ENCODE peak calls at places on chromosomes 5 and 9, in ten cellular contexts. M is H9; T is foreskin keratinocyte; R is MM.1S; K is body of pancreas; V is GM23338; N is effector memory CD4-positive, alpha-beta T cell; G is tibial artery; Q is PC-9; E is stomach. O is an unnamed sample.

GRCh38 chr5:168015506-168015905 is 275.9 kb upstream of the WWC1 start:
- DNase-seq in M (no peak), T (no peak), R (no peak), K (no peak), V (no peak), N (no peak), G (no peak), Q (no peak), E (no peak), O (no peak)

GRCh38 chr5:173581408-173582197 is 34.8 kb downstream of the BOD1 start:
- DNase-seq in M (peak), T (no peak), R (peak), K (peak), V (peak), N (peak), G (no peak), Q (peak), E (peak), O (no peak)

GRCh38 chr5:62614355-62614754 is 35.7 kb downstream of the LRRC70 start:
- DNase-seq in M (peak), T (no peak), R (no peak), K (no peak), V (no peak), N (no peak), G (no peak), Q (no peak), E (no peak), O (no peak)

GRCh38 chr5:135433626-135434426 is 13.3 kb downstream of the DCANP1 start:
- DNase-seq in M (peak), T (no peak), R (no peak), K (no peak), V (peak), N (no peak), G (no peak), Q (no peak), E (no peak), O (no peak)

GRCh38 chr9:19924090-19924489 is 135.3 kb upstream of the SLC24A2 start:
- DNase-seq in M (no peak), T (no peak), R (no peak), K (no peak), V (no peak), N (no peak), G (no peak), Q (no peak), E (no peak), O (no peak)

GRCh38 chr5:172748341-172748843 is 22.6 kb downstream of the DUSP1 start:
- DNase-seq in M (peak), T (no peak), R (no peak), K (no peak), V (peak), N (no peak), G (peak), Q (no peak), E (no peak), O (no peak)

GRCh38 chr9:136532799-136533774 is 12.8 kb downstream of the NOTCH1 start:
- DNase-seq in M (no peak), T (no peak), R (no peak), K (no peak), V (no peak), N (peak), G (no peak), Q (no peak), E (no peak), O (no peak)

GRCh38 chr9:135049460-135049859 is 38.0 kb upstream of the OLFM1 start:
- DNase-seq in M (no peak), T (no peak), R (no peak), K (no peak), V (no peak), N (no peak), G (no peak), Q (no peak), E (peak), O (no peak)

GRCh38 chr5:127216143-127216542 is 74.5 kb upstream of the MEGF10 start:
- DNase-seq in M (no peak), T (peak), R (no peak), K (no peak), V (no peak), N (no peak), G (no peak), Q (no peak), E (no peak), O (no peak)

GRCh38 chr9:120869726-120870125 is 7.3 kb downstream of the PHF19 start:
- DNase-seq in M (no peak), T (no peak), R (no peak), K (no peak), V (no peak), N (no peak), G (no peak), Q (no peak), E (no peak), O (no peak)

GRCh38 chr9:99511723-99512122 is 289.6 kb downstream of the SEC61B start:
- DNase-seq in M (no peak), T (no peak), R (no peak), K (no peak), V (peak), N (no peak), G (no peak), Q (no peak), E (no peak), O (no peak)

GRCh38 chr9:113150670-113151591 is at the start of gene SLC31A2:
- DNase-seq in M (peak), T (peak), R (peak), K (peak), V (peak), N (peak), G (peak), Q (peak), E (peak), O (peak)

GRCh38 chr5:149452665-149453617 is 73.8 kb upstream of the IL17B start:
- DNase-seq in M (peak), T (peak), R (no peak), K (no peak), V (peak), N (no peak), G (peak), Q (peak), E (no peak), O (no peak)

GRCh38 chr9:7802666-7803065 is 3.1 kb upstream of the DMAC1 start:
- DNase-seq in M (no peak), T (peak), R (no peak), K (no peak), V (no peak), N (no peak), G (no peak), Q (no peak), E (no peak), O (peak)

GRCh38 chr9:129414377-129415021 is 206.4 kb downstream of the C9orf50 start:
- DNase-seq in M (no peak), T (no peak), R (no peak), K (peak), V (peak), N (peak), G (peak), Q (no peak), E (no peak), O (no peak)

GRCh38 chr9:129750010-129750409 is 2.8 kb downstream of the PTGES start:
- DNase-seq in M (no peak), T (peak), R (no peak), K (no peak), V (no peak), N (no peak), G (no peak), Q (peak), E (no peak), O (no peak)

GRCh38 chr9:385818-386398 is 171.2 kb downstream of the DOCK8 start:
- DNase-seq in M (peak), T (peak), R (peak), K (peak), V (peak), N (no peak), G (peak), Q (peak), E (peak), O (no peak)

GRCh38 chr9:2093920-2094597 is 78.9 kb downstream of the SMARCA2 start:
- DNase-seq in M (peak), T (peak), R (no peak), K (no peak), V (peak), N (no peak), G (no peak), Q (no peak), E (no peak), O (no peak)

GRCh38 chr5:81247441-81247972 is 14.4 kb downstream of the CKMT2 start:
- DNase-seq in M (no peak), T (peak), R (no peak), K (no peak), V (no peak), N (no peak), G (no peak), Q (no peak), E (no peak), O (no peak)

GRCh38 chr5:145887976-145888574 is 15.3 kb upstream of the GRXCR2 start:
- DNase-seq in M (peak), T (peak), R (no peak), K (peak), V (peak), N (no peak), G (no peak), Q (peak), E (peak), O (peak)

GRCh38 chr9:38079410-38080105 is 10.5 kb upstream of the SHB start:
- DNase-seq in M (peak), T (no peak), R (no peak), K (no peak), V (no peak), N (no peak), G (peak), Q (no peak), E (no peak), O (no peak)

GRCh38 chr5:176956756-176957155 is 49.8 kb downstream of the UIMC1 start:
- DNase-seq in M (no peak), T (no peak), R (no peak), K (no peak), V (no peak), N (no peak), G (no peak), Q (no peak), E (no peak), O (no peak)

GRCh38 chr9:14203366-14204056 is 110.4 kb downstream of the NFIB start:
- DNase-seq in M (no peak), T (no peak), R (no peak), K (peak), V (no peak), N (no peak), G (peak), Q (no peak), E (peak), O (no peak)

GRCh38 chr9:107266624-107267369 is 16.3 kb upstream of the RAD23B start:
- DNase-seq in M (no peak), T (peak), R (no peak), K (no peak), V (no peak), N (no peak), G (no peak), Q (no peak), E (no peak), O (no peak)

GRCh38 chr5:135156715-135157404 is 122.8 kb upstream of the PITX1 start:
- DNase-seq in M (no peak), T (peak), R (no peak), K (no peak), V (no peak), N (no peak), G (no peak), Q (peak), E (no peak), O (peak)

DNA sequence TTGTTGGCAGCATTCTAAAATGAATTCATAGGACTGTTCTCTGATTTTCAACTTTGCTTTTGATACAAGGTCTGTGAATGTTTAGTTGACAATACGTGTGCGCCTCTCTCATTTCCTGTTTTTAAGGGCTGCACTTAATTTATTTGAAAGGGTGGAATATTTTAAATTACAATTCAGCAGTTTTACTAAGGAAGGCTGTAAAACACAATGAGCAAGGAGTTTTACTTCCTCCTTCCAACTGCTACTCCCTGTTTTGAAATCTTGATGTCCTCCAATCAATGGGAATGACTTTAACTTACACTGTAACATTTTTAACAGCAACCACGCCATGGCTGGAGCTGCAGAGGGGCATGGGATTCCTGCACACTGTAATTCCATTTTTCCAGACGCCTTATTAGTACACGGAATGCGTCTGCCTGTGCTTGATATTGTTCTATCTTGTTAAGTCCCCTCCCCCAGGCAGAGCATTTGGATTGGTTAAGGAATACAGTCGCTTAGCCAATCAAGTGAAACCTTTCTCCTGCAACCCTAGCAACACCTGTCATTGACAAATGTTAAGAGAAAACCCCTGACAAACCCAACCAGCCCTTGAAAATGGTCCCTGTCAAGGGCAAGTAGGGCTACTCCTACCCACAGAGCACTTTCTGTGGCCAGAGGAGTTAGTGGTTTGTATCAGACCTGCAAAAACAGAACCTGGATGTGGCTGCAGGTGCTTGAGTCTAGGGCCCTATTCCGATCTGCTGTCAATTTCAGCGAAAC is 12.5 kb upstream of the ZSWIM6 start:
- DNase-seq in M (peak), T (peak), R (peak), K (no peak), V (peak), N (no peak), G (no peak), Q (no peak), E (no peak), O (no peak)
- H3K27ac ChIP-seq in M (no peak), T (no peak), R (peak), K (no peak), V (no peak), N (no peak), G (no peak), Q (no peak), E (peak), O (no peak)

DNA sequence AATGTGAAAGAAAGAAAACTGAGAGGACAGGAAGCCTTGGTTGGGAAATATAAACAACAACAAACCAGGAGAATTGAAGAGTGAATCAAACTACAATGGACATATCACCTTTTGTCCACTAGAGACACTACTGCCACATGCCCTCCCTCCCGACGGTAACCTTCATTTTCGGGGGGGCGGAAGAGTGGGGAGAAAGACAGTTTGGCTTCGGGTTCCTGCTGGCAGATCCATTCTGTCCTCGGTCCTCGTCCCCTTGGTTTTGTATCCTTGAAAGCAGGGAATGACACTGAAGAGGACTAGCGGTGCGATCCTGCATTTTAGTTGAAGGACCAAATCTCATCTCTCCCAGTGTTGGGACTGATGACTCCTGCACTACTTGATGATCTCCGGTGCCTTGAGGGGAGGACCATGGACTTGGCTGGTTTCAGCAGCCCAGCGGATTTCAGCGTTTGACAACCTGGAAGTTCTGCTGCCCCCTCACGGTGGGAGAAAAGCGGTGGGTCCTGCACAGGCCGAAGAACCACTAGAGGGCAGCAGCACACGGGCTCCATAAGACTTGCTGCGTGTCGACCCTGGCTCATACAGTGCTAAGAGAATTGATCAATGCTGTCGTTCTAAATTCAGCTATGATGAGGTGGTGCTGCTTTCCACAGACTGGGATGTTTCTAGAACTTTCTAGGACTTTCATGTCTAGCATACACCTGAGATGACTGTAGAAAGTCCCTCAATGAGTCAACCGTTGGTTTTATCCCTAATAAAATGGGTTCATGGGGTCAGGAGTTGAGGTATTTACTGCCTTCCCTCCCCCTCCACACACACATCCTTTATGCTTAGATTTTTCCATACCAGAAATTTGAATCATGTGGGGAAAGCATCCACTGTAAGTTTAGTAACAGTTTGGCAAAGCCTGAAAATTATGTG is 15.1 kb upstream of the ZNF131 start:
- DNase-seq in M (peak), T (peak), R (peak), K (peak), V (peak), N (peak), G (peak), Q (peak), E (peak), O (peak)
- H3K27ac ChIP-seq in M (no peak), T (no peak), R (peak), K (peak), V (no peak), N (peak), G (peak), Q (no peak), E (peak), O (no peak)

DNA sequence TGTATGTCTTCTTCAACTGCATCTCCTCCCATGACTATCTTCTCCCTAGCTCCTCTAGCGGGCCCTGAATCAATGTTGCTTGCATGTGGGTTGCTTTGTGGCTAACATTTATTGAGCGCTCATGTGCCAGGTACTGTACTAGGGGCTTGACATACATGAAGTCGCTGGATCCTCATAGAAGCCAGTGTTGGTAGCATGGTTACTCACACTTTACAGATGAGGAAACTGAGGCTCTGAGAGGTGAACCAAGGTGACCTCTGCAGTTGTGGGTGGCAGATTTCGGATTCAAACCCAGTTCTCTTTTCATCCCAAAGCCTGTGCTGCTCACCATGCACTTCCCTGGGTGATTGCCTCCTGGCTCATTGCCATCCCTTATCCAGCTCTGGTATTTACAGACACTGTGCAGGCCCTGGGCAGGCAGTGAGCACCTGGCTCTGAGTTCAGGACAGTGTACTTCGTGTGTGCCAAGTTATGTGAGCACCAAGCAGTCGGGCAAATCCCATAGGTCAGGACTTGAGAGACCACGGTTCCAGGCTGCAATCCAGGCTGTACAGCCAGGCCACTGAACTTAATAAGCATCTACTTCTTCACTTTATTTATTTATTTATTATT is 1.3 kb downstream of the LRSAM1 start:
- DNase-seq in M (no peak), T (no peak), R (no peak), K (peak), V (no peak), N (no peak), G (peak), Q (no peak), E (peak), O (no peak)
- H3K27ac ChIP-seq in M (no peak), T (no peak), R (no peak), K (peak), V (peak), N (no peak), G (peak), Q (no peak), E (peak), O (peak)

DNA sequence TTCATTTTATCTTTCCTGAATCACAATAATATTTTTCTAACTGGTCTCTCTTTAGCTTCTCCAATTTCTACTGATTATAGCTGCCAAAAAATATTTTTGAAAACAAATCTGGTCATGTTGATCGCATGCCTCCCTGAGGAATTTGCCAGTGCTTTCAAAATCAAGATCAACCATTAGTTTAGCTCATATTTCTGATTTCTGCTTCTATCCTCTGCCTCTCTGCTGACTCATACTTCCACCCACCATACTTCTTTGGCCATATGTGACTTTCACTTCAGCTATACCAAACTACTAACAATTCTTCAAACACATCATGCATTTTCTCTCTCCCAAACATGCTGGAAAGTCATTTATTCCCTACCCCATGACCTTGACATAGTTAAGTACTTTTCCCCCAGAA is 636.5 kb downstream of the TLE1 start:
- DNase-seq in M (no peak), T (peak), R (peak), K (no peak), V (no peak), N (no peak), G (no peak), Q (no peak), E (no peak), O (no peak)
- H3K27ac ChIP-seq in M (no peak), T (no peak), R (no peak), K (no peak), V (no peak), N (no peak), G (no peak), Q (no peak), E (no peak), O (no peak)